ENCODE peak calls at places on chromosome 21, in five cellular contexts. One of them, this sample, is unnamed.

GRCh38 chr21:20997633-20998455 is at the start of gene NCAM2:
- DNase-seq in activated CD4-positive, alpha-beta T cell treated with anti-CD3 and anti-CD28 coated beads, Interleukin-2, amount 50 U/mL, for 48 hours: peak
- DNase-seq in stimulated activated CD4-positive, alpha-beta T cell treated with anti-CD3 and anti-CD28 coated beads, Interleukin-2, amount 100 ng/mL, for 24 hours: peak
- DNase-seq in non-pigmented ciliary epithelial cell: no peak
- DNase-seq in CD4-positive, CD25-positive, alpha-beta regulatory T cell: peak
- DNase-seq in this sample: peak

GRCh38 chr21:41507521-41508414 is at the start of gene TMPRSS2:
- DNase-seq in activated CD4-positive, alpha-beta T cell treated with anti-CD3 and anti-CD28 coated beads, Interleukin-2, amount 50 U/mL, for 48 hours: no peak
- DNase-seq in stimulated activated CD4-positive, alpha-beta T cell treated with anti-CD3 and anti-CD28 coated beads, Interleukin-2, amount 100 ng/mL, for 24 hours: no peak
- DNase-seq in non-pigmented ciliary epithelial cell: no peak
- DNase-seq in CD4-positive, CD25-positive, alpha-beta regulatory T cell: no peak
- DNase-seq in this sample: peak

GRCh38 chr21:43985690-43986251 is 26.3 kb upstream of the TRAPPC10 start:
- DNase-seq in CD4-positive, CD25-positive, alpha-beta regulatory T cell: no peak
- DNase-seq in activated CD4-positive, alpha-beta T cell treated with anti-CD3 and anti-CD28 coated beads, Interleukin-2, amount 50 U/mL, for 48 hours: no peak
- DNase-seq in non-pigmented ciliary epithelial cell: no peak
- DNase-seq in stimulated activated CD4-positive, alpha-beta T cell treated with anti-CD3 and anti-CD28 coated beads, Interleukin-2, amount 100 ng/mL, for 24 hours: peak
- DNase-seq in this sample: no peak

GRCh38 chr21:14753466-14754258 is 207.5 kb upstream of the SAMSN1 start:
- DNase-seq in stimulated activated CD4-positive, alpha-beta T cell treated with anti-CD3 and anti-CD28 coated beads, Interleukin-2, amount 100 ng/mL, for 24 hours: no peak
- DNase-seq in activated CD4-positive, alpha-beta T cell treated with anti-CD3 and anti-CD28 coated beads, Interleukin-2, amount 50 U/mL, for 48 hours: no peak
- DNase-seq in non-pigmented ciliary epithelial cell: no peak
- DNase-seq in CD4-positive, CD25-positive, alpha-beta regulatory T cell: no peak
- DNase-seq in this sample: no peak

GRCh38 chr21:44568261-44568660 is 5.3 kb upstream of the KRTAP10-4 start:
- DNase-seq in activated CD4-positive, alpha-beta T cell treated with anti-CD3 and anti-CD28 coated beads, Interleukin-2, amount 50 U/mL, for 48 hours: no peak
- DNase-seq in CD4-positive, CD25-positive, alpha-beta regulatory T cell: no peak
- DNase-seq in non-pigmented ciliary epithelial cell: no peak
- DNase-seq in stimulated activated CD4-positive, alpha-beta T cell treated with anti-CD3 and anti-CD28 coated beads, Interleukin-2, amount 100 ng/mL, for 24 hours: no peak
- DNase-seq in this sample: no peak

GRCh38 chr21:43917515-43918384 is 52.7 kb downstream of the AGPAT3 start:
- DNase-seq in CD4-positive, CD25-positive, alpha-beta regulatory T cell: no peak
- DNase-seq in activated CD4-positive, alpha-beta T cell treated with anti-CD3 and anti-CD28 coated beads, Interleukin-2, amount 50 U/mL, for 48 hours: peak
- DNase-seq in stimulated activated CD4-positive, alpha-beta T cell treated with anti-CD3 and anti-CD28 coated beads, Interleukin-2, amount 100 ng/mL, for 24 hours: peak
- DNase-seq in non-pigmented ciliary epithelial cell: no peak
- DNase-seq in this sample: no peak

GRCh38 chr21:21714396-21714795 is 716.2 kb downstream of the NCAM2 start:
- DNase-seq in non-pigmented ciliary epithelial cell: peak
- DNase-seq in stimulated activated CD4-positive, alpha-beta T cell treated with anti-CD3 and anti-CD28 coated beads, Interleukin-2, amount 100 ng/mL, for 24 hours: no peak
- DNase-seq in activated CD4-positive, alpha-beta T cell treated with anti-CD3 and anti-CD28 coated beads, Interleukin-2, amount 50 U/mL, for 48 hours: no peak
- DNase-seq in CD4-positive, CD25-positive, alpha-beta regulatory T cell: no peak
- DNase-seq in this sample: no peak

GRCh38 chr21:44617071-44617501 is 5.2 kb downstream of the KRTAP10-8 start:
- DNase-seq in activated CD4-positive, alpha-beta T cell treated with anti-CD3 and anti-CD28 coated beads, Interleukin-2, amount 50 U/mL, for 48 hours: no peak
- DNase-seq in stimulated activated CD4-positive, alpha-beta T cell treated with anti-CD3 and anti-CD28 coated beads, Interleukin-2, amount 100 ng/mL, for 24 hours: no peak
- DNase-seq in non-pigmented ciliary epithelial cell: no peak
- DNase-seq in CD4-positive, CD25-positive, alpha-beta regulatory T cell: no peak
- DNase-seq in this sample: no peak

GRCh38 chr21:29738730-29739129 is 201.1 kb downstream of the GRIK1 start:
- DNase-seq in non-pigmented ciliary epithelial cell: no peak
- DNase-seq in CD4-positive, CD25-positive, alpha-beta regulatory T cell: no peak
- DNase-seq in stimulated activated CD4-positive, alpha-beta T cell treated with anti-CD3 and anti-CD28 coated beads, Interleukin-2, amount 100 ng/mL, for 24 hours: no peak
- DNase-seq in activated CD4-positive, alpha-beta T cell treated with anti-CD3 and anti-CD28 coated beads, Interleukin-2, amount 50 U/mL, for 48 hours: no peak
- DNase-seq in this sample: no peak

GRCh38 chr21:26171310-26172100 is 935 bp upstream of the APP start:
- DNase-seq in activated CD4-positive, alpha-beta T cell treated with anti-CD3 and anti-CD28 coated beads, Interleukin-2, amount 50 U/mL, for 48 hours: no peak
- DNase-seq in non-pigmented ciliary epithelial cell: no peak
- DNase-seq in stimulated activated CD4-positive, alpha-beta T cell treated with anti-CD3 and anti-CD28 coated beads, Interleukin-2, amount 100 ng/mL, for 24 hours: no peak
- DNase-seq in CD4-positive, CD25-positive, alpha-beta regulatory T cell: no peak
- DNase-seq in this sample: no peak

GRCh38 chr21:14361958-14362357 is 21.0 kb downstream of the HSPA13 start:
- DNase-seq in non-pigmented ciliary epithelial cell: peak
- DNase-seq in CD4-positive, CD25-positive, alpha-beta regulatory T cell: no peak
- DNase-seq in activated CD4-positive, alpha-beta T cell treated with anti-CD3 and anti-CD28 coated beads, Interleukin-2, amount 50 U/mL, for 48 hours: no peak
- DNase-seq in stimulated activated CD4-positive, alpha-beta T cell treated with anti-CD3 and anti-CD28 coated beads, Interleukin-2, amount 100 ng/mL, for 24 hours: no peak
- DNase-seq in this sample: no peak

This sample was measured in WERI-Rb-1.